ENCODE peak calls at places on chromosomes 6 and 20, in six cellular contexts. G, Y, N, A, D and V are unnamed samples.

GRCh38 chr6:34391023-34391485 is 1.4 kb downstream of the NUDT3 start:
- DNase-seq in G (peak; percentile 58), Y (no peak), N (no peak), A (peak; percentile 79), D (peak; percentile 43), V (peak; percentile 75)

GRCh38 chr20:41336711-41337492 is 3.7 kb upstream of the LPIN3 start:
- DNase-seq in G (no peak), Y (no peak), N (no peak), A (no peak), D (no peak), V (no peak)

GRCh38 chr20:36717657-36718056 is 28.2 kb downstream of the NDRG3 start:
- DNase-seq in G (peak; percentile 5), Y (peak; percentile 8), N (no peak), A (no peak), D (peak; percentile 2), V (no peak)

GRCh38 chr6:14953806-14954205 is 292.1 kb upstream of the JARID2 start:
- DNase-seq in G (no peak), Y (no peak), N (no peak), A (no peak), D (no peak), V (no peak)

GRCh38 chr6:33589723-33590530 is 9.9 kb upstream of the BAK1 start:
- DNase-seq in G (peak; percentile 87), Y (peak; percentile 67), N (no peak), A (no peak), D (peak; percentile 91), V (peak; percentile 87)

GRCh38 chr6:89970609-89971337 is 76.5 kb downstream of the GJA10 start:
- DNase-seq in G (peak; percentile 59), Y (peak; percentile 43), N (peak; percentile 18), A (no peak), D (peak; percentile 63), V (peak; percentile 36)

GRCh38 chr6:37480951-37481597 is 18.6 kb downstream of the CCDC167 start:
- DNase-seq in G (no peak), Y (no peak), N (no peak), A (peak; percentile 13), D (no peak), V (no peak)

GRCh38 chr6:18363746-18364145 is 23.4 kb upstream of the RNF144B start:
- DNase-seq in G (no peak), Y (no peak), N (no peak), A (no peak), D (no peak), V (no peak)

GRCh38 chr6:62942000-62942399 is 269.3 kb upstream of the FKBP1C start:
- DNase-seq in G (no peak), Y (no peak), N (no peak), A (no peak), D (no peak), V (no peak)

GRCh38 chr6:156557269-156557885 is 219.8 kb upstream of the ARID1B start:
- DNase-seq in G (peak; percentile 82), Y (no peak), N (no peak), A (no peak), D (peak; percentile 25), V (no peak)

DNA sequence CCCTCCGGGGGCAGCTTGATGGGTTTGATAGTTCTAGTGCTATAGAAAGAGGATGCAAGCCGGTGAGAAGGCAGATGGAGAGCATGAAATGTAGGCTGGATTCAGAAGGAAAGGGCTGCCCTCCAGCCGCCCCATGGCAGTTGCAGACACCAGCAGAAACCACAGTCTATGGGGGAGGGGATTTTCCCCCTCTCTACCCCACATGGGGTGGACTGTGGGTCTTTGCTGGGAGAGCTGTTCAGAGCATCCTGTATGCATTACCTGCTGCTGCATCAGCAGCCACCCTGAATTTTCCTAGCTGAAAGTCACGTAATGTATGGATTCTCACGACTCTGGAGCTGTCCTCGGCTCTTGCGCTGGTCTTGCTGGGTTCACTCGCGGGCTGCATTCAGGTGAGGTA is 48.8 kb upstream of the CST5 start:
- DNase-seq in G (no peak), Y (no peak), N (no peak), A (peak; percentile 18), D (no peak), V (no peak)
- TF ChIP-seq CTCF in G (no peak), Y (no peak), N (no peak), A (no peak), D (no peak), V (no peak)

GRCh38 chr6:75775219-75775618 is 26.2 kb downstream of the MYO6 start:
- DNase-seq in G (no peak), Y (no peak), N (no peak), A (no peak), D (no peak), V (no peak)
- TF ChIP-seq CTCF in G (no peak), Y (no peak), N (no peak), A (no peak), D (no peak), V (no peak)

DNA sequence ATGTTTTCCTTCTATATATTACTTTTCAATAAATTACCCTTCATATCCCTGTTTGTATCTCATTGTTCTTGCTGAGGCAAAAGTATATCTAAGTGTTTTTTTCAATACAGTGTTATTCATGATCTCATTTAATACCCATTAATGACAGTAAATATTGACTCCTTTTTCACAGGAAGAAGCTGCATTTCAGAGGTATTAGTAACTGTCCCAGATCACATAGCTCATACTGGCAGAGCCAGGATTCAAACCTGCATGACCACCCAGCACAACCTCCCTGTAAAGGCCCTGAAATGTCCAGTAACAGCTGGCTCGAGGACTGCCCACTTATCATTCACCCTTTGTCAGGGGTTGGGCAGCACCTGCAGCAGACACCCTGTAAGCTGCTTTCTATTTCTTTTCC is 841.9 kb upstream of the GJE1 start:
- DNase-seq in G (no peak), Y (no peak), N (no peak), A (no peak), D (no peak), V (no peak)
- TF ChIP-seq CTCF in G (no peak), Y (no peak), N (no peak), A (no peak), D (no peak), V (no peak)

DNA sequence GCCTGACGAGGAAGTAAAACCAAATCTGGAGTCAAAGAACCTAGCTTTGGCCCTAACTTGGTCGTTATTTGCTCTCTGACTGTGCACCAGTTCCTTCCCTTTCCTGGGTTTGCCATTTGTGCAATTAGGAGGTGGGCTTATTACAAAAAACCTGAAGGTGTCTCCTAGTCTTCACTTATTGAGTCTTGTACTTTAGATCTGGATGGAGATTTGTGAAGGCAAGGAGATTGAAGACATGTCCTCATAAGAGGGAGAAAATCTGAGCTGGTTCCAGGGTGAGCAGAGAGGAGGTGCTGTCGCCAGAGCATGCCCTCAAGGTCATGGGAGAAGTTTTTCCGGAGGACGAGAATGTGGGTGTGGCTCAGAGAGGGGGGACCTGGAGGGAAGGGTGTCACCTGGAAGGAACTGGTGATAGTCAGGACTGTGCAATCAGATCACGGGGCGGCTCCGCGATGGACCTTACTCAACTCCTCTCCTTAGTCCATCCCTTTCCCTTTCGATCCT is 703 bp upstream of the ACSS2 start:
- DNase-seq in G (no peak), Y (no peak), N (no peak), A (no peak), D (no peak), V (no peak)
- TF ChIP-seq CTCF in G (peak; percentile 56), Y (no peak), N (peak; percentile 50), A (peak; percentile 32), D (peak; percentile 47), V (peak; percentile 47)

DNA sequence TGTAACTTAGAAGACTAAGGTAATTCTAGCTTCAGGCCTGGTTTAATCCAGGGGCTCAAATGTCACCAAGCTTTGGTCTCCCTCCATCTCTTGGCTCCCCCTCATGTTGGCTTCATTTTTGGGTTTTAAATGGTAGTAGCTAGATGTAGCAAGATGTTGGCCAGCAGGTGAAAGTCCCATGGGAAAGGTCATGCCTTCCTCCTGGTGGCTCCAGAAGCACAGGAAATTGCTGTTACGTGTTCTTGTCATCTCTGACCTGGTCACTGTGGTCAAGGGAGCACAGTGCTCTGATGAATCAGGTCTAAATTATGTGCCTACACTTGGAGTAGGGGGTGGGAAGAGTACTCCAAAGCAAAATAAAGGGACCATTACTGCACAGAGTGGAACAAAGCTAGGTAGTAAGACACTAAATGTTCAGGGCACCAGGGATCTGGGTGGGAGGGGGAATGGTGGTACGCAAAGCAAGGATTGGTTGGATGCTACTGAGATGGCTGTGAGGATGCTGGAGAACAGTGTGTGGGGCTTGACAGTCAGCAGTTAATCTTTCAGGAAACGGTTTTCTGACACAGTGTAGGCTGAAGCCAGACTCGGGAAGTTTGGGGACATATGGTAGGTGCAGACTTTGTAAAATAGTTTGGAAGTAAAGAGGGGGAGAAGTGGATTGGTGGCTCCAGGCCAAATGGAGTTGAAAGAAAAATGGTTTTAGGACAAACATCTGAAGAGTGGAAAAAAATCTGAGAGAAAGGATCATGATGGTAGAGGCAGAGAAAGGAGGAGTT is 30.1 kb downstream of the CDS2 start:
- DNase-seq in G (no peak), Y (no peak), N (no peak), A (no peak), D (peak; percentile 47), V (peak; percentile 91)
- TF ChIP-seq CTCF in G (no peak), Y (no peak), N (no peak), A (no peak), D (no peak), V (no peak)

DNA sequence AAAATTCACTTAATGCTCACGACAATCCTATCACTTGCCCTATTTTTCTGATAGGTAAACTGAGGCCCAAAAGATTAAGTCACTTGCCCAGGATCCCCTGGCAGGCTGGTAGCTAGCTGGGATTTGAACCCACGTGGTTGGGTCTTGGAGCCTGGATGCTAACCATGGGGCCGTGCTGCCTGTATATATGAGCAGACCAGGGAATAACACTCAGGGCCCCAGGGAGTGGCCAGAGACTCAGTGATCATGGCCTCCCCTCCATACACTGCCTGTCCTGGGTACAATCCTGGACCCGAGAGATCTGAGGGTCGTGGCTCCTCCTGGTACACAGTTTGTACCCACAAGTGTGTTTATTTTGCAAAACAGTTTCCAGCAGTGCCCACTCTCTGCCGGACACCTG is 116.9 kb upstream of the PTPN1 start:
- DNase-seq in G (no peak), Y (no peak), N (no peak), A (no peak), D (no peak), V (no peak)
- TF ChIP-seq CTCF in G (no peak), Y (no peak), N (no peak), A (no peak), D (no peak), V (no peak)